ENCODE peak calls at places on chromosomes 12 and 14, in ten cellular contexts. T is HCT116; K is fibroblast of pulmonary artery; W is ovary; C is lower lobe of right lung; U is GM12865; D is colonic mucosa; M is CD8-positive, alpha-beta T cell; A is cardiac fibroblast; H is MCF 10A. N is an unnamed sample.

GRCh38 chr14:77638738-77639137 is 22.3 kb upstream of the SPTLC2 start:
- DNase-seq in T (no peak), K (peak), W (no peak), C (no peak), U (no peak), D (no peak), M (no peak), A (peak), H (no peak), N (no peak)

GRCh38 chr12:115963030-115963480 is 314.4 kb downstream of the MED13L start:
- DNase-seq in T (no peak), K (peak), W (no peak), C (no peak), U (no peak), D (no peak), M (no peak), A (peak), H (peak), N (no peak)

GRCh38 chr12:63066782-63067181 is 84.2 kb downstream of the AVPR1A start:
- DNase-seq in T (no peak), K (no peak), W (no peak), C (no peak), U (no peak), D (no peak), M (no peak), A (no peak), H (no peak), N (no peak)

GRCh38 chr12:1716215-1716862 is 25.5 kb downstream of the ADIPOR2 start:
- DNase-seq in T (no peak), K (no peak), W (no peak), C (no peak), U (peak), D (no peak), M (no peak), A (no peak), H (no peak), N (no peak)

GRCh38 chr12:132804426-132804861 is 24.2 kb downstream of the GOLGA3 start:
- DNase-seq in T (no peak), K (no peak), W (no peak), C (no peak), U (no peak), D (peak), M (no peak), A (no peak), H (peak), N (no peak)

GRCh38 chr12:122067966-122068365 is 10.6 kb upstream of the MLXIP start:
- DNase-seq in T (no peak), K (no peak), W (no peak), C (no peak), U (peak), D (no peak), M (peak), A (peak), H (no peak), N (peak)

GRCh38 chr14:67358914-67359313 is 690 bp downstream of the ATP6V1D start:
- DNase-seq in T (no peak), K (no peak), W (no peak), C (no peak), U (peak), D (peak), M (no peak), A (no peak), H (peak), N (no peak)

GRCh38 chr14:71720978-71721624 is 211.1 kb upstream of the RGS6 start:
- DNase-seq in T (peak), K (peak), W (no peak), C (no peak), U (peak), D (peak), M (no peak), A (peak), H (peak), N (no peak)

GRCh38 chr12:1663440-1664132 is 27.3 kb upstream of the ADIPOR2 start:
- DNase-seq in T (no peak), K (no peak), W (no peak), C (no peak), U (no peak), D (no peak), M (no peak), A (no peak), H (no peak), N (no peak)

GRCh38 chr14:105389976-105390848 is 8.1 kb upstream of the TEX22 start:
- DNase-seq in T (no peak), K (no peak), W (no peak), C (no peak), U (no peak), D (no peak), M (no peak), A (no peak), H (no peak), N (no peak)

GRCh38 chr14:59254146-59254910 is 65.9 kb downstream of the DAAM1 start:
- DNase-seq in T (no peak), K (peak), W (peak), C (peak), U (no peak), D (peak), M (no peak), A (peak), H (peak), N (peak)

GRCh38 chr12:47276253-47277070 is 196.7 kb upstream of the AMIGO2 start:
- DNase-seq in T (no peak), K (peak), W (no peak), C (no peak), U (peak), D (peak), M (peak), A (peak), H (peak), N (no peak)

DNA sequence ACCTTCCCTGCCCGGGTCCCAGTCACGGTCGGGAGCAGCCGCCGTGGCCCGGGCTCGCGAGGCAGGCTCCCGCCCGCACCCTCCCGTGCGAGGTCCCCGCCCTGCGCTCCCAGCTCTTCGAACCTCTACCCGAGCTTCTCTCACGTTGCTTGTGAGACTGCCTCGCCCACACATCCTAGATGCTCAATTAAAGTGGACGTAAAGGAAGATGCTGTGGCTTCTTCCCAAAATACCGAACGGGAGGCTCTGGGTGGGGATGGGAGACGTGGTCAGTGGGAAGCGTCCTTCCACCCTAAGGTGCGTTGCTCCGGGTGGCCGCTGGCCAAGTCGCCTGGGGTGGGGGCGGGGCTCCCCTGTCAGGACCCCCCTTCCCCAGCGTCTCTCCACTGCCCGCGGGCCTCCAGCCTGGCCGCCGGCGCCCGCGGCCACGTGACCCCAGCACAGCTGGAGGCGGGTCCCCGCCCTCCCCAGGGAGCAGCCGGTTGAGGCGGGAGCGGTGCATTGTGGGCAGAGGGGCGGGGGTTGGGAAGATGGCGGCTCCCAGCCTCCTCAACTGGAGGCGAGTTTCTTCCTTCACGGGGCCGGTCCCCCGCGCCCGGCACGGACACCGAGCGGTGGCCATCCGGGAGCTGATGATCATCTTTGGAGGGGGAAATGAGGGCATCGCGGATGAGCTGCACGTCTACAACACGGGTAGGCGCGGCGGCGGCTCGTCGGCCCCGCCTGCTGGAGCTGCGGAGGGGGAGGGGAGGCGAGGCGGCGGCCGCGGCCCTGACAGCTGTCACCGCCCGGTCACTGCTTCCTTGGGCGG is at the start of gene HCFC2:
- DNase-seq in T (peak), K (peak), W (peak), C (peak), U (peak), D (peak), M (peak), A (peak), H (peak), N (peak)
- TF ChIP-seq CTCF in T (no peak), K (no peak), W (no peak), C (no peak), U (no peak), D (no peak), M (no peak), A (no peak), H (no peak), N (no peak)

DNA sequence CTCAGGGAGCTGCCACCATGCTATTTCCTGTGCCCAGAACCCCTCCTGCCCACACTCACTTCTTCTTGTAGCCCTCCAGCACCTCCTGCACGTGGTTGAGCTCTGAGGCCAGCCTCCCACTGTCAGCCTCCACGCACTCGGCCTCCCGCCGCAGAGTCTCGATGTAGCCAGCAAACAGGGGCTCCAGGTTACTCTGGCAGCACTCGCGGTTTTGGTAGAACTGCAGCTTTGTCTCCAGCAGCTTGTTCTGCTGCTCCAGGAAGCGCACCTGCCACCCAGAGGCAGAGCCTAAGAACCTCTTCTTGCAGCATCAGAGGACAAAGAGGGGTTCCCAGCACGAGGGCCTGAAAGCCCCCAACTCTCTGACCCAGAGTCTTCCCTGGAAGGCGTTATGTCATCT is 2.1 kb downstream of the KRT83 start:
- DNase-seq in T (no peak), K (no peak), W (no peak), C (no peak), U (no peak), D (no peak), M (no peak), A (no peak), H (peak), N (no peak)
- TF ChIP-seq CTCF in T (peak), K (no peak), W (no peak), C (no peak), U (no peak), D (no peak), M (no peak), A (no peak), H (peak), N (no peak)

DNA sequence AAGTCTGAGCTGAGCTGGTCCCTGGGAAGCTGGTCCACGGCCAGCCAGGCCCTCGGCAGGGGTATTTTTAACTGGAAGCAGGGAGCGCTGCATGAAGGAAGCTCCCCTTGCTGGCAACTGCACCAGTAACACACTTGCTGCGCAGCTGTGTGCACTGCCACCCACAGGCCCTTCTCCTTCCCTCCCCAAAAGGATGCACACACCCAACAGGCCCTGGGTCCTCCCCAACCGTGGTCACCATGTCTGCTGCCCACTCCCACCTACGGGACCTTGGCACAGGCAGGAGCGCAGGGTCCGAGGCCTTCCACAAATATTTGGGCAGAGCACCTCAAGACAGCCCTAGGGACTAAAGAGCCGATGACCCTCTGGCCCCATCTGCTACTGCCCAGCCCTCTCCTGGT is 157.0 kb upstream of the PRMT8 start:
- DNase-seq in T (no peak), K (no peak), W (no peak), C (no peak), U (no peak), D (no peak), M (no peak), A (no peak), H (no peak), N (no peak)
- TF ChIP-seq CTCF in T (no peak), K (no peak), W (no peak), C (no peak), U (no peak), D (no peak), M (no peak), A (no peak), H (no peak), N (no peak)

DNA sequence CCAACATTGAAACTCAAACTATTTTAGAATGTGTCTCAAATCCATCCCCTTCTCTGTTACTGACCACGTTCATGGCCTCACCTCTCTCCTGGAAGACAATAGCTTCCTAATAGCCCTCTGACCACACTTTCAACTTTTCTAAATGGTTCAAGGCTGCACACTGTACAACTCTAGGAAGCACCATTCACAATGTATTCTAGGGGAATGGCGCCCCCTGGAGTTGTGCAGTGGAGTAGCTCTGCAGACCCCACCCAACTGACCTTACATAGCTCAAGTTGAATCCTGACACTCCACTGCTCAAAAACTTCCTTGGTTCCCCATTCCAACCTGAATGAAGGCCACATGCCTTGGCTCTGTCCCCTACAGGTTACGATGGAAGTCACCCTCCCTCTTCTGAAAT is 77.6 kb downstream of the GAS2L3 start:
- DNase-seq in T (no peak), K (no peak), W (no peak), C (no peak), U (no peak), D (no peak), M (no peak), A (no peak), H (no peak), N (no peak)
- TF ChIP-seq CTCF in T (no peak), K (peak), W (no peak), C (no peak), U (no peak), D (no peak), M (no peak), A (no peak), H (peak), N (no peak)

GRCh38 chr12:67649165-67650126 is 901 bp downstream of the DYRK2 start:
- DNase-seq in T (no peak), K (no peak), W (peak), C (peak), U (peak), D (peak), M (peak), A (peak), H (peak), N (peak)

GRCh38 chr12:67648306-67649164 is at the start of gene DYRK2:
- DNase-seq in T (peak), K (peak), W (peak), C (peak), U (peak), D (peak), M (peak), A (peak), H (peak), N (peak)

GRCh38 chr12:67650528-67651379 is 2.2 kb downstream of the DYRK2 start:
- DNase-seq in T (no peak), K (no peak), W (peak), C (no peak), U (peak), D (peak), M (no peak), A (no peak), H (peak), N (no peak)

GRCh38 chr12:67650127-67650495 is 1.6 kb downstream of the DYRK2 start:
- DNase-seq in T (no peak), K (no peak), W (peak), C (no peak), U (no peak), D (peak), M (no peak), A (peak), H (peak), N (no peak)

DNA sequence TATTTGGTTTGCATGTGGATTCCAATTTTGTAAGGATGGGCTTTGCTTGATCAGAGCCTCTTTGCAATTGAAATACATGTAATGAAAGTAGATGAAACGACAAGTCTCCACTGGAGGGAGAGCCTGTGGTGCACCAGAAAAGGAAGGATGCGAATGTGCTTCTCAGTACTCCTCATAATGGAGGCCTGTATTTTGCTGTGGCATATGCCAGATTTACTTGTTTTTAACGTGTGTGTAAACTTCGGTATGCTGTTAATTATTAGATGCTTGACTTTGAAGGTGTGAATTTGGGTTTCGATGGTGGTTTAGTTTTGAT is 2.8 kb downstream of the DYRK2 start:
- DNase-seq in T (no peak), K (peak), W (no peak), C (no peak), U (peak), D (peak), M (no peak), A (peak), H (peak), N (no peak)
- TF ChIP-seq CTCF in T (no peak), K (peak), W (no peak), C (no peak), U (peak), D (peak), M (no peak), A (peak), H (peak), N (peak)

GRCh38 chr14:63991833-63992232 is 139.0 kb downstream of the SYNE2 start:
- DNase-seq in T (no peak), K (no peak), W (no peak), C (no peak), U (peak), D (no peak), M (no peak), A (no peak), H (no peak), N (no peak)
- TF ChIP-seq CTCF in T (no peak), K (no peak), W (no peak), C (no peak), U (no peak), D (no peak), M (no peak), A (no peak), H (no peak), N (no peak)

GRCh38 chr12:104641862-104642261 is 185.1 kb downstream of the CHST11 start:
- DNase-seq in T (no peak), K (no peak), W (no peak), C (peak), U (peak), D (no peak), M (no peak), A (no peak), H (no peak), N (no peak)
- TF ChIP-seq CTCF in T (no peak), K (no peak), W (no peak), C (no peak), U (peak), D (no peak), M (no peak), A (no peak), H (no peak), N (no peak)

GRCh38 chr12:58633479-58633878 is 286.8 kb downstream of the LRIG3 start:
- DNase-seq in T (no peak), K (peak), W (no peak), C (no peak), U (no peak), D (no peak), M (no peak), A (peak), H (no peak), N (no peak)

GRCh38 chr12:58640314-58640713 is 280.0 kb downstream of the LRIG3 start:
- DNase-seq in T (no peak), K (peak), W (no peak), C (no peak), U (no peak), D (no peak), M (no peak), A (no peak), H (no peak), N (no peak)

GRCh38 chr12:58639323-58639934 is 280.9 kb downstream of the LRIG3 start:
- DNase-seq in T (no peak), K (peak), W (no peak), C (no peak), U (no peak), D (no peak), M (no peak), A (peak), H (peak), N (no peak)
- TF ChIP-seq CTCF in T (no peak), K (no peak), W (no peak), C (no peak), U (no peak), D (no peak), M (no peak), A (no peak), H (no peak), N (no peak)

GRCh38 chr14:19878029-19878642 is 3.2 kb downstream of the OR4K2 start:
- DNase-seq in T (peak), K (peak), W (no peak), C (no peak), U (peak), D (no peak), M (no peak), A (no peak), H (peak), N (no peak)
- TF ChIP-seq CTCF in T (no peak), K (peak), W (no peak), C (peak), U (peak), D (peak), M (peak), A (peak), H (peak), N (no peak)

N was measured in sigmoid colon.